ENCODE peak calls at places on chromosome 16, in eight cellular contexts. B is coronary artery, P is esophagus squamous epithelium, T is tibial nerve, N is IMR-90, V is PC-9, A is HAP-1, W is GM06990. U is an unnamed sample.

GRCh38 chr16:80527297-80527696 is 13.5 kb upstream of the DYNLRB2 start:
- DNase-seq in B (no peak), P (no peak), T (no peak), N (peak; percentile 11), V (no peak), A (peak; percentile 30), W (peak; percentile 40), U (peak; percentile 17)

GRCh38 chr16:37511-37910 is 15.9 kb downstream of the POLR3K start:
- DNase-seq in B (no peak), P (no peak), T (no peak), N (no peak), V (no peak), A (no peak), W (no peak), U (no peak)

GRCh38 chr16:89828870-89829629 is 775 bp downstream of the SPIRE2 start:
- DNase-seq in B (no peak), P (no peak), T (no peak), N (no peak), V (no peak), A (no peak), W (no peak), U (no peak)

GRCh38 chr16:53415504-53415903 is 18.8 kb upstream of the RBL2 start:
- DNase-seq in B (no peak), P (no peak), T (no peak), N (no peak), V (no peak), A (no peak), W (no peak), U (no peak)

GRCh38 chr16:68374961-68375660 is 64.3 kb downstream of the PRMT7 start:
- DNase-seq in B (no peak), P (no peak), T (no peak), N (no peak), V (no peak), A (no peak), W (no peak), U (no peak)

GRCh38 chr16:88287219-88287618 is 95.5 kb upstream of the ZNF469 start:
- DNase-seq in B (no peak), P (no peak), T (no peak), N (no peak), V (no peak), A (peak; percentile 80), W (no peak), U (no peak)

GRCh38 chr16:66927012-66927436 is 1.7 kb upstream of the RRAD start:
- DNase-seq in B (no peak), P (no peak), T (no peak), N (peak; percentile 88), V (peak; percentile 94), A (peak; percentile 30), W (peak; percentile 33), U (peak; percentile 65)

GRCh38 chr16:48864055-48864454 is 254.1 kb upstream of the N4BP1 start:
- DNase-seq in B (no peak), P (no peak), T (no peak), N (no peak), V (no peak), A (no peak), W (no peak), U (no peak)

GRCh38 chr16:70679653-70680494 is 6.0 kb downstream of the MTSS2 start:
- DNase-seq in B (no peak), P (no peak), T (no peak), N (no peak), V (no peak), A (no peak), W (no peak), U (no peak)

GRCh38 chr16:57950382-57950781 is 20.5 kb downstream of the CNGB1 start:
- DNase-seq in B (no peak), P (no peak), T (no peak), N (no peak), V (no peak), A (no peak), W (no peak), U (no peak)

GRCh38 chr16:84800118-84800517 is 19.7 kb upstream of the CRISPLD2 start:
- DNase-seq in B (no peak), P (no peak), T (no peak), N (no peak), V (no peak), A (no peak), W (no peak), U (no peak)

GRCh38 chr16:48613061-48613957 is 3.3 kb upstream of the N4BP1 start:
- DNase-seq in B (peak; percentile 54), P (no peak), T (no peak), N (peak; percentile 90), V (peak; percentile 80), A (no peak), W (peak; percentile 30), U (peak; percentile 64)

GRCh38 chr16:31365131-31365865 is 10.3 kb downstream of the ITGAX start:
- DNase-seq in B (no peak), P (no peak), T (no peak), N (no peak), V (no peak), A (no peak), W (peak; percentile 50), U (no peak)

GRCh38 chr16:84598391-84598750 is 19.5 kb downstream of the COTL1 start:
- DNase-seq in B (no peak), P (no peak), T (no peak), N (no peak), V (no peak), A (no peak), W (no peak), U (no peak)

GRCh38 chr16:11886881-11887280 is 28.9 kb downstream of the GSPT1 start:
- DNase-seq in B (no peak), P (no peak), T (no peak), N (no peak), V (no peak), A (no peak), W (no peak), U (no peak)

GRCh38 chr16:31876955-31877828 is 3.6 kb downstream of the ZNF267 start:
- DNase-seq in B (no peak), P (no peak), T (no peak), N (peak; percentile 96), V (peak; percentile 59), A (no peak), W (peak; percentile 61), U (peak; percentile 80)

DNA sequence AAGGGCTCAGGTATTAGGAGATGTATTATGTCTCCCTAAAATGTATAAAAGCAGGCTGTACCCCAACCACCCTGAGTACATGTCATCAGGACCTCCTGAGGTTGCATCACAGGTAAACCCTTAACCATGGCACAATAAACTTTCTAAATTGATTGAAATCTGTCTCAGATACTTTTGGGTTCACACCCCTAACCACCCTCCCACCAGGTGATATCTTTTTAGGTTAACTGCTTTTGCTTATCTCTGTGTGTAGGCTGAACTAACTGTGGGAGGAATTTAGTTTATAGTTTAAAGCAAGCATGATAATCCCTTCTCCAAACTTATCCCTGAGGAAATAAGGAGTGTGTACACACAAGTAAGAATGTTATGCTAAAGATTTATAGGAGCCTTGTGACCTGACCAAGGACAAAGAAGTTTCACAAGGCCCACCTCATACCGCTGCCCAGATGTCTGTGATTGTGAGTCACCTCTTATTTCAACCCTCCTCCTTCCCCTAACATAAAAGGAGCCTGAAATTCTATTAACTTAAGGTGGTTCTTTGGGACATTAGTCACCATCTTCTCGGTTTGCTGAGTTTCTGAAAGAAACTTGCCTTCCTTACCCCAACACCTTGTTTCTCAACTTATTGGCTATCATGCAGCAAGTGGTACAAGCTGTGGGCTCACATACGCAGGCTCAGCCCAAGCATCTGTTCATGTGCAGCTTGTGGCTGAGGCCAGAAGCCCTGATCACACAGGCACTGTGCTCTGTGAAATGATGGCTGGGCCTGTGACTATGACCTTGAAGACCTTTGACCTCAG is 11.3 kb downstream of the PRSS22 start:
- DNase-seq in B (no peak), P (no peak), T (no peak), N (peak; percentile 88), V (peak; percentile 97), A (no peak), W (no peak), U (peak; percentile 9)
- H3K4me3 ChIP-seq in B (no peak overlapping the region), P (no peak overlapping the region), T (no peak overlapping the region), N (no peak overlapping the region), V (no peak overlapping the region), A (no peak overlapping the region), W (no peak overlapping the region), U (no peak overlapping the region)

GRCh38 chr16:72805486-72805885 is 242.4 kb downstream of the ZFHX3 start:
- DNase-seq in B (no peak), P (no peak), T (no peak), N (no peak), V (no peak), A (no peak), W (no peak), U (no peak)
- H3K4me3 ChIP-seq in B (no peak overlapping the region), P (no peak overlapping the region), T (no peak overlapping the region), N (no peak overlapping the region), V (no peak overlapping the region), A (no peak overlapping the region), W (no peak overlapping the region), U (no peak overlapping the region)

GRCh38 chr16:3044708-3045107 is 1.7 kb upstream of the MMP25 start:
- DNase-seq in B (no peak), P (no peak), T (no peak), N (no peak), V (no peak), A (no peak), W (no peak), U (no peak)

GRCh38 chr16:3038256-3038655 is 1.5 kb upstream of the BICDL2 start:
- DNase-seq in B (no peak), P (no peak), T (no peak), N (no peak), V (peak; percentile 80), A (no peak), W (no peak), U (no peak)

GRCh38 chr16:3045758-3046505 is 429 bp upstream of the MMP25 start:
- DNase-seq in B (no peak), P (no peak), T (no peak), N (no peak), V (no peak), A (peak; percentile 47), W (peak; percentile 54), U (peak; percentile 30)

GRCh38 chr16:3038896-3039295 is 2.2 kb upstream of the BICDL2 start:
- DNase-seq in B (no peak), P (no peak), T (no peak), N (no peak), V (no peak), A (no peak), W (no peak), U (no peak)

GRCh38 chr16:3042376-3042775 is 4.0 kb upstream of the MMP25 start:
- DNase-seq in B (no peak), P (no peak), T (no peak), N (no peak), V (no peak), A (no peak), W (no peak), U (no peak)
- H3K4me3 ChIP-seq in B (no peak overlapping the region), P (no peak overlapping the region), T (no peak overlapping the region), N (no peak overlapping the region), V (no peak overlapping the region), A (no peak overlapping the region), W (no peak overlapping the region), U (no peak overlapping the region)

DNA sequence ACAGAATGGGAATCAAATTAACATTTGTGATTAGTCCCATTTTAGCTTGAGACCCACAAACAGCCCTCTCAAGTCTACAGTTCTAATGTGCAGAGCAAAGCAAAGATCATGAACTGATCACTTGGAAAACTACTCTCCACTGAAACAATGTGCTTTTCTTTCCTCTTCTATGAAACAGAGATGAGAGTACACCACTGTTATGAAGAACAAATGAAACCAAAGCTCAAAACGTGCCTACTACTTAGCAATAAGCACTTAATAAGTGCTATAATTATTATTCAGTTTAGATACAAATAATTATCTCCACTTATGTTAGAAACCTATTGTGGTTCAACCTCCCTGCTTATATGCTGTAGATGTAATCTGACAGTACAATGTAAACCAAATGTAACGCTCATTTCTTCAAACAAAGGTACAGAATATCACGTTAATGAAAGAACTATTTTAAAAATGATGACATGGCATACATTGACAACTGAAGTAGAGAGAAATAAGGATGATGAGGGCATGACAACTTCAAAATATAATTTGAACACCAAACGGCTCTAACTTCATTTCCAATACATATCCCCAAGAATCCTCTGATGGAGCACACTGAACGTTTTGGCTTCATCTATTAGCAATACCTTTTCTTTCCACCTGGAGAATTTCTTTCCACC is 2.0 kb downstream of the VPS35 start:
- DNase-seq in B (no peak), P (no peak), T (no peak), N (no peak), V (no peak), A (no peak), W (no peak), U (no peak)
- H3K4me3 ChIP-seq in B (peak overlapping the region; percentile 98), P (peak overlapping the region; percentile 87), T (no peak overlapping the region), N (no peak overlapping the region), V (peak overlapping the region; percentile 73), A (peak overlapping the region; percentile 90), W (peak overlapping the region; percentile 95), U (peak overlapping the region; percentile 97)